ENCODE peak calls at places on chromosomes 3 and 15, in nine cellular contexts. J is CD8-positive, alpha-beta T cell; P is prostate gland; B is HepG2; Y is lower leg skin; X is mesenchymal stem cell; S is Panc1; U is heart left ventricle; W is Peyer's patch. T is an unnamed sample.

GRCh38 chr15:63521405-63522142 is 17.2 kb downstream of the USP3 start:
- DNase-seq in J (no peak), P (no peak), B (no peak), Y (no peak), X (peak), S (no peak), U (no peak), W (no peak), T (no peak)

GRCh38 chr15:87357608-87358007 is 898.9 kb downstream of the NTRK3 start:
- DNase-seq in J (no peak), P (no peak), B (no peak), Y (no peak), X (no peak), S (no peak), U (no peak), W (no peak), T (no peak)

GRCh38 chr15:76169013-76169412 is 109.2 kb downstream of the TMEM266 start:
- DNase-seq in J (no peak), P (no peak), B (no peak), Y (no peak), X (peak), S (no peak), U (no peak), W (no peak), T (no peak)

GRCh38 chr15:43903864-43904290 is 77.1 kb downstream of the WDR76 start:
- DNase-seq in J (peak), P (peak), B (peak), Y (no peak), X (peak), S (peak), U (peak), W (peak), T (peak)

GRCh38 chr3:94596887-94597537 is 534.2 kb downstream of the NSUN3 start:
- DNase-seq in J (no peak), P (no peak), B (no peak), Y (no peak), X (no peak), S (no peak), U (no peak), W (no peak), T (no peak)

GRCh38 chr15:91268510-91268909 is 168.5 kb downstream of the SV2B start:
- DNase-seq in J (no peak), P (no peak), B (no peak), Y (no peak), X (no peak), S (no peak), U (no peak), W (no peak), T (no peak)

GRCh38 chr3:141231923-141232861 is 567 bp downstream of the PXYLP1 start:
- DNase-seq in J (peak), P (peak), B (no peak), Y (peak), X (peak), S (no peak), U (no peak), W (peak), T (peak)

GRCh38 chr15:68874788-68875187 is 54.1 kb upstream of the ANP32A start:
- DNase-seq in J (no peak), P (no peak), B (no peak), Y (no peak), X (no peak), S (no peak), U (no peak), W (no peak), T (no peak)

GRCh38 chr15:84079885-84080777 is 155.4 kb upstream of the GOLGA6L4 start:
- DNase-seq in J (peak), P (peak), B (no peak), Y (no peak), X (peak), S (no peak), U (no peak), W (peak), T (peak)

GRCh38 chr3:58041182-58041825 is 33.1 kb downstream of the FLNB start:
- DNase-seq in J (no peak), P (no peak), B (peak), Y (no peak), X (peak), S (no peak), U (no peak), W (no peak), T (no peak)

GRCh38 chr3:190077646-190078045 is 43.1 kb downstream of the P3H2 start:
- DNase-seq in J (no peak), P (no peak), B (no peak), Y (no peak), X (no peak), S (no peak), U (no peak), W (no peak), T (no peak)

GRCh38 chr3:72679540-72680198 is 168.6 kb downstream of the SHQ1 start:
- DNase-seq in J (no peak), P (no peak), B (no peak), Y (no peak), X (peak), S (no peak), U (no peak), W (no peak), T (no peak)

GRCh38 chr3:140007946-140008692 is 73.1 kb downstream of the CLSTN2 start:
- DNase-seq in J (no peak), P (no peak), B (no peak), Y (no peak), X (no peak), S (no peak), U (no peak), W (no peak), T (no peak)

GRCh38 chr3:183295211-183295610 is 42.2 kb downstream of the B3GNT5 start:
- DNase-seq in J (no peak), P (peak), B (peak), Y (no peak), X (peak), S (no peak), U (no peak), W (no peak), T (peak)

GRCh38 chr3:100403956-100404548 is 2.7 kb downstream of the LNP1 start:
- DNase-seq in J (no peak), P (no peak), B (no peak), Y (no peak), X (no peak), S (no peak), U (no peak), W (no peak), T (no peak)

GRCh38 chr3:129230311-129231019 is 18.9 kb upstream of the COPG1 start:
- DNase-seq in J (no peak), P (no peak), B (peak), Y (no peak), X (peak), S (peak), U (peak), W (peak), T (no peak)

GRCh38 chr3:14305321-14305720 is 97.1 kb upstream of the SLC6A6 start:
- DNase-seq in J (no peak), P (no peak), B (no peak), Y (no peak), X (peak), S (no peak), U (no peak), W (no peak), T (no peak)

GRCh38 chr15:37219211-37219701 is 118.9 kb upstream of the MEIS2 start:
- DNase-seq in J (no peak), P (no peak), B (peak), Y (no peak), X (no peak), S (no peak), U (no peak), W (no peak), T (peak)

GRCh38 chr3:185661772-185662171 is 75.7 kb downstream of the SENP2 start:
- DNase-seq in J (peak), P (no peak), B (no peak), Y (no peak), X (no peak), S (no peak), U (no peak), W (no peak), T (no peak)

GRCh38 chr3:155026999-155027591 is 53.0 kb upstream of the MME start:
- DNase-seq in J (no peak), P (no peak), B (no peak), Y (no peak), X (peak), S (no peak), U (no peak), W (no peak), T (no peak)

GRCh38 chr3:152853196-152853595 is 18.3 kb downstream of the P2RY1 start:
- DNase-seq in J (no peak), P (no peak), B (no peak), Y (no peak), X (peak), S (no peak), U (no peak), W (no peak), T (no peak)

GRCh38 chr15:70356919-70357318 is 259.2 kb upstream of the TLE3 start:
- DNase-seq in J (peak), P (no peak), B (no peak), Y (peak), X (peak), S (no peak), U (no peak), W (no peak), T (no peak)

GRCh38 chr3:94069242-94069813 is 6.5 kb downstream of the NSUN3 start:
- DNase-seq in J (no peak), P (no peak), B (peak), Y (no peak), X (peak), S (no peak), U (no peak), W (no peak), T (no peak)

GRCh38 chr15:31801152-31801551 is 229.2 kb upstream of the CHRNA7 start:
- DNase-seq in J (no peak), P (no peak), B (no peak), Y (peak), X (no peak), S (no peak), U (peak), W (no peak), T (no peak)

GRCh38 chr3:99484871-99485270 is 153.5 kb upstream of the COL8A1 start:
- DNase-seq in J (no peak), P (no peak), B (no peak), Y (no peak), X (peak), S (no peak), U (no peak), W (no peak), T (no peak)

GRCh38 chr3:190381356-190381940 is 6.5 kb upstream of the CLDN16 start:
- DNase-seq in J (no peak), P (no peak), B (no peak), Y (no peak), X (no peak), S (no peak), U (no peak), W (no peak), T (no peak)

GRCh38 chr3:101976473-101976872 is 127.2 kb downstream of the NFKBIZ start:
- DNase-seq in J (no peak), P (no peak), B (no peak), Y (no peak), X (no peak), S (no peak), U (no peak), W (no peak), T (no peak)

GRCh38 chr3:112765531-112765930 is 81.1 kb downstream of the CD200R1L start:
- DNase-seq in J (no peak), P (no peak), B (no peak), Y (no peak), X (no peak), S (no peak), U (no peak), W (no peak), T (no peak)

GRCh38 chr3:41202075-41202833 is 2.9 kb downstream of the CTNNB1 start:
- DNase-seq in J (no peak), P (no peak), B (peak), Y (no peak), X (peak), S (no peak), U (no peak), W (no peak), T (no peak)

GRCh38 chr15:28021281-28022039 is 77.7 kb downstream of the OCA2 start:
- DNase-seq in J (peak), P (peak), B (peak), Y (no peak), X (peak), S (no peak), U (no peak), W (peak), T (peak)

GRCh38 chr3:140530603-140531002 is 147.3 kb upstream of the TRIM42 start:
- DNase-seq in J (no peak), P (no peak), B (no peak), Y (no peak), X (no peak), S (no peak), U (no peak), W (no peak), T (no peak)

GRCh38 chr15:71784719-71785118 is 25.6 kb upstream of the NR2E3 start:
- DNase-seq in J (no peak), P (no peak), B (no peak), Y (peak), X (no peak), S (no peak), U (no peak), W (no peak), T (no peak)

GRCh38 chr15:30065025-30065801 is 17.5 kb upstream of the GOLGA8J start:
- DNase-seq in J (no peak), P (no peak), B (no peak), Y (no peak), X (peak), S (no peak), U (no peak), W (no peak), T (no peak)

GRCh38 chr3:126523745-126524428 is at the start of gene CHST13:
- DNase-seq in J (no peak), P (no peak), B (peak), Y (no peak), X (peak), S (no peak), U (no peak), W (peak), T (peak)

GRCh38 chr3:192207239-192207638 is 520.1 kb downstream of the FGF12 start:
- DNase-seq in J (no peak), P (no peak), B (no peak), Y (no peak), X (no peak), S (no peak), U (no peak), W (no peak), T (no peak)

GRCh38 chr15:68783226-68784054 is 37.3 kb downstream of the ANP32A start:
- DNase-seq in J (peak), P (peak), B (peak), Y (peak), X (peak), S (peak), U (no peak), W (peak), T (peak)

GRCh38 chr15:60544581-60545115 is 65.7 kb upstream of the ICE2 start:
- DNase-seq in J (no peak), P (no peak), B (no peak), Y (no peak), X (no peak), S (no peak), U (no peak), W (no peak), T (no peak)
- H3K4me3 ChIP-seq in J (no peak), P (no peak), B (no peak), Y (no peak), X (no peak), S (no peak), U (no peak), W (no peak), T (no peak)

DNA sequence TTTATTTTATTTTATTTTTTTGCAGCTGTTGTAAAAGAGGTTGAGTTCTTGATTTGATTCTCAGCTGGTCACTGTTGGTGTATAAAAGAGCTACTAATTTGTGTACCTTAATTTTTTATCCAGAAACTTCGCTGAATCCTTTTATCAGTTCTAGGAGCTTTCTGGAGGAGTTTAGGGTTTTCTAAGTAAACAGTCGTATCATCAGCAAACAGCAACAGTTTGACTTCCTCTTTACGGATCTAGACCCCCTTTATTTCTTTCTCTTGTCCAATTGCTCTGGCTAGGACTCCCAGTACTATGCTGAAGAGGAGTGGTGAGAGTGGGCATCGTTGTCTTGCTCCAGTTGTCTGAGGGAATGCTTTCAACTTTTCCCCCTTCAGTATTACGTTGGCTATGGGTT is 165.8 kb upstream of the KCNMB2 start:
- DNase-seq in J (no peak), P (no peak), B (no peak), Y (no peak), X (no peak), S (no peak), U (no peak), W (no peak), T (no peak)
- H3K4me3 ChIP-seq in J (no peak), P (no peak), B (no peak), Y (no peak), X (no peak), S (no peak), U (no peak), W (no peak), T (no peak)

GRCh38 chr3:52314495-52314894 is 1.6 kb upstream of the DNAH1 start:
- DNase-seq in J (no peak), P (no peak), B (no peak), Y (no peak), X (peak), S (no peak), U (no peak), W (no peak), T (no peak)

GRCh38 chr3:52317601-52318000 is 1.5 kb downstream of the DNAH1 start:
- DNase-seq in J (peak), P (no peak), B (no peak), Y (no peak), X (peak), S (no peak), U (peak), W (peak), T (peak)

GRCh38 chr3:52317178-52317577 is 1.1 kb downstream of the DNAH1 start:
- DNase-seq in J (no peak), P (no peak), B (no peak), Y (no peak), X (no peak), S (no peak), U (no peak), W (no peak), T (no peak)

GRCh38 chr3:52315006-52315405 is 1.1 kb upstream of the DNAH1 start:
- DNase-seq in J (no peak), P (no peak), B (no peak), Y (no peak), X (no peak), S (no peak), U (no peak), W (no peak), T (no peak)

GRCh38 chr3:52315977-52316764 is at the start of gene DNAH1:
- DNase-seq in J (no peak), P (no peak), B (no peak), Y (no peak), X (no peak), S (no peak), U (no peak), W (no peak), T (no peak)
- H3K4me3 ChIP-seq in J (no peak), P (no peak), B (no peak), Y (no peak), X (peak), S (no peak), U (peak), W (no peak), T (no peak)

GRCh38 chr3:10992017-10992945 is at the start of gene SLC6A1:
- DNase-seq in J (no peak), P (no peak), B (no peak), Y (no peak), X (no peak), S (no peak), U (peak), W (no peak), T (peak)
- H3K4me3 ChIP-seq in J (no peak), P (peak), B (no peak), Y (no peak), X (peak), S (no peak), U (peak), W (peak), T (no peak)

DNA sequence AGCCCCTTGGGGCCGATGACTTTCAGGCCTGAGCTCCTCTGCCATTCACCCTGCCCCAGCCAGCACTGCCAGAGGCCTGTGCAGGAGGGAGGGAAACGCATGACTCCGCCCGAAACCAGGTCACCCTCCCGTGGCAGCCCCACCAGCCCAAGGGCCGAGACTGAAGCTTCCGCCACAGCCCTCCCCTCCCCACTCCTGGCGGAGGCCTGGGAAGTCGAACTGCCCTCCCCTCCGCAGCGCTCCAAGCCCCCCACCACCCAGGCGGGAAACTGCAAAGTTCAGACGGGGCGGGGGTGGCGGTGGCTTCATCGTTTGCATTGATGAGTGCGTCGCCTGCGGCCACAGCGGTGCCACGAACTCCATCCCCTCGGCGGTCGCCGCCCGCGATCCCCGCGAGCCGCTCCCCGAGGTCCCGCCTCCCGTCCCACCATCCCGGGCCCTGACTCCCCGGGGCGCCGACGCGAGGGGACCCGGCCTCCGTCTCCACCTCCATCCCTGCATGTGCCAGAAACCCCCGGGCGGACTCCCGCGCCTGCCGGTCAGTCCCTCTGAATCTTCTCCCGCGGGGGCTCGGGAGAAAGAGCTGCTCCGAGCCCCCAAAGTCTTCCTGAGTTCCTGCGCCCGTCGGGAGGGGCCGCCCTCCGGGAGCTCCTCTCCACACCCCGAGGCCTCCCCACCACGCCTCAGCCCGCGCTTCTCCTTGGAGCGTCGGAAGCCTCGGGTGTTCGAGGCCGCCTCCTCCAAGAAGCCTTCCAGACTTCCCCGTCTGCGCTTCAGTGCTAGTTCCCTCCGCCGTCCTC is 706 bp downstream of the MELTF start:
- DNase-seq in J (peak), P (no peak), B (no peak), Y (peak), X (peak), S (no peak), U (no peak), W (peak), T (no peak)
- H3K4me3 ChIP-seq in J (peak), P (peak), B (peak), Y (peak), X (peak), S (peak), U (peak), W (peak), T (peak)

T was measured in hepatocyte.